ENCODE peak calls at places on chromosome 4, in eight cellular contexts. E is sigmoid colon, J is fibroblast of lung, I is suprapubic skin, Q is GM12878, Y is lung, Z is astrocyte, V is Peyer's patch. D is an unnamed sample. For H3K27me3 and H3K4me1, the result is how much of the 10 kb centered on the place peaks cover.

GRCh38 chr4:83503974-83504373 is 19.1 kb upstream of the ABRAXAS1 start:
- DNase-seq in E (no peak), J (no peak), I (no peak), Q (no peak), Y (no peak), Z (no peak), V (no peak), D (no peak)

GRCh38 chr4:67581913-67582312 is 23.4 kb downstream of the STAP1 start:
- DNase-seq in E (no peak), J (no peak), I (no peak), Q (no peak), Y (no peak), Z (no peak), V (no peak), D (no peak)

GRCh38 chr4:158913766-158914165 is 144.9 kb downstream of the FNIP2 start:
- DNase-seq in E (no peak), J (no peak), I (no peak), Q (no peak), Y (no peak), Z (no peak), V (no peak), D (no peak)

GRCh38 chr4:159146007-159146330 is 43.1 kb downstream of the RAPGEF2 start:
- DNase-seq in E (no peak), J (no peak), I (no peak), Q (no peak), Y (no peak), Z (no peak), V (no peak), D (no peak)

GRCh38 chr4:90542216-90542615 is 415.0 kb downstream of the CCSER1 start:
- DNase-seq in E (no peak), J (no peak), I (no peak), Q (no peak), Y (no peak), Z (no peak), V (no peak), D (no peak)

GRCh38 chr4:148215202-148215601 is 227.0 kb downstream of the NR3C2 start:
- DNase-seq in E (no peak), J (no peak), I (no peak), Q (no peak), Y (no peak), Z (no peak), V (no peak), D (peak)

GRCh38 chr4:114734581-114734980 is 136.0 kb downstream of the UGT8 start:
- DNase-seq in E (no peak), J (no peak), I (no peak), Q (no peak), Y (no peak), Z (peak), V (no peak), D (no peak)

GRCh38 chr4:154001187-154001586 is 212.3 kb upstream of the SFRP2 start:
- DNase-seq in E (no peak), J (no peak), I (no peak), Q (no peak), Y (no peak), Z (no peak), V (no peak), D (no peak)

GRCh38 chr4:39114436-39114835 is 52.4 kb downstream of the KLHL5 start:
- DNase-seq in E (no peak), J (peak), I (no peak), Q (no peak), Y (no peak), Z (no peak), V (no peak), D (no peak)

GRCh38 chr4:32560306-32560705 is 1840.1 kb downstream of the PCDH7 start:
- DNase-seq in E (no peak), J (peak), I (no peak), Q (no peak), Y (peak), Z (peak), V (no peak), D (peak)

GRCh38 chr4:165368114-165368513 is 10.7 kb upstream of the CPE start:
- DNase-seq in E (no peak), J (no peak), I (no peak), Q (no peak), Y (no peak), Z (no peak), V (no peak), D (no peak)

GRCh38 chr4:98261291-98262271 is at the start of gene RAP1GDS1:
- DNase-seq in E (peak), J (peak), I (peak), Q (no peak), Y (peak), Z (peak), V (peak), D (peak)

GRCh38 chr4:173488656-173489055 is 41.4 kb downstream of the HAND2 start:
- DNase-seq in E (no peak), J (peak), I (no peak), Q (no peak), Y (no peak), Z (no peak), V (no peak), D (no peak)

GRCh38 chr4:182973421-182974340 is 56.5 kb upstream of the DCTD start:
- DNase-seq in E (no peak), J (peak), I (no peak), Q (no peak), Y (no peak), Z (peak), V (no peak), D (no peak)

GRCh38 chr4:13483142-13484044 is 747 bp downstream of the RAB28 start:
- DNase-seq in E (peak), J (peak), I (no peak), Q (no peak), Y (peak), Z (peak), V (peak), D (peak)

GRCh38 chr4:162061214-162061613 is 102.6 kb downstream of the FSTL5 start:
- DNase-seq in E (no peak), J (no peak), I (no peak), Q (no peak), Y (no peak), Z (peak), V (no peak), D (no peak)

GRCh38 chr4:7936963-7937362 is 2.7 kb downstream of the AFAP1 start:
- DNase-seq in E (no peak), J (peak), I (no peak), Q (no peak), Y (no peak), Z (no peak), V (no peak), D (no peak)

GRCh38 chr4:91488946-91489345 is 814.8 kb upstream of the GRID2 start:
- DNase-seq in E (no peak), J (no peak), I (no peak), Q (no peak), Y (no peak), Z (peak), V (no peak), D (no peak)

GRCh38 chr4:94169803-94170372 is 37.8 kb upstream of the SMARCAD1 start:
- DNase-seq in E (no peak), J (no peak), I (no peak), Q (no peak), Y (no peak), Z (no peak), V (no peak), D (no peak)
- H3K27me3 ChIP-seq in E (under half), J (under half), I (under half), Q (under half), Y (under half), Z (under half), V (under half), D (under half)

GRCh38 chr4:184815046-184815877 is 10.5 kb downstream of the ACSL1 start:
- DNase-seq in E (peak), J (peak), I (peak), Q (peak), Y (peak), Z (peak), V (peak), D (peak)
- H3K4me3 ChIP-seq in E (no peak), J (no peak), I (peak), Q (peak), Y (no peak), Z (no peak), V (no peak), D (no peak)

GRCh38 chr4:36348403-36348938 is 67.1 kb downstream of the DTHD1 start:
- DNase-seq in E (no peak), J (no peak), I (no peak), Q (peak), Y (no peak), Z (no peak), V (no peak), D (no peak)

GRCh38 chr4:36351082-36351666 is 69.8 kb downstream of the DTHD1 start:
- DNase-seq in E (peak), J (peak), I (no peak), Q (peak), Y (peak), Z (peak), V (peak), D (peak)

GRCh38 chr4:36349904-36350554 is 68.6 kb downstream of the DTHD1 start:
- DNase-seq in E (no peak), J (no peak), I (no peak), Q (no peak), Y (peak), Z (no peak), V (no peak), D (no peak)
- H3K4me1 ChIP-seq in E (under half), J (under half), I (under half), Q (under half), Y (under half), Z (under half), V (under half), D (under half)

DNA sequence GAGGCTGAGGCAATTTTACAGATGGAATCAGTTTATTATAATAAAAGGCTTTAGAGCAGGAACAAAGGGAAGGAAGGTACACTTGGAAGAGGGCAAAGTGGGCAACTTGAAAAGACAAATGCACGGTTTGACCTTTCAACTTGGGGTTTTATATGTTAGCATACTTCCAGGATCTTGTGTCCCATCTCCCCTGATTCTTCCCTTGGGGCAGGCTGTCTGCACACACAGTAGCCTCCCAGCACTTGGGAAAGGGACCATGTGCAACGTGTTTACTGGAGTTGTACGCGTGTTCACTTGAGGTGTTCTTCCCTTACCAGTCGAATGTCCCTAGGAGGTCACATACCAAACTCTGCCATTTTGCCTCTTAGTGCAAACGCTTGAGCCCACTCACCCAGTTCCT is 7.3 kb downstream of the PPA2 start:
- DNase-seq in E (no peak), J (no peak), I (no peak), Q (no peak), Y (no peak), Z (no peak), V (no peak), D (no peak)
- H3K27me3 ChIP-seq in E (under half), J (under half), I (under half), Q (under half), Y (under half), Z (under half), V (under half), D (under half)

DNA sequence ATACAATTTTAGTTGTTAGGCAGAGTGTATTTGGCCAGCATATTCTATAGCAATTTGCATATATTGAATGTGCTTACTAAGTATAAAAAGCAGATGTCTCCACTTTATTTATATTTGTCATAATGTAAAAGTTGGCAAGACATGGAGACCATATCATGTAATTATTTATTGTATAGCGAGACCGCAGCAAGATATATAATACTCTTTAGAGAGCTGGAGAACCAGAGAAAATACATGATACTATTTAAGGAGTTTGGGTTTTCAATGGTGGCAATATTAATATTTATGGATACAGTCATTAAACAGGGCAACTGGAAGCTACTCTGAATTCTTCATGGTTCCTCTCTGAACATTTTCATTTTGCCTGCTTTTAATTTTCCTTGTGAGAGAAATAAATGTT is 35.0 kb downstream of the INTU start:
- DNase-seq in E (no peak), J (no peak), I (no peak), Q (no peak), Y (no peak), Z (no peak), V (no peak), D (no peak)
- H3K4me3 ChIP-seq in E (no peak), J (no peak), I (no peak), Q (no peak), Y (no peak), Z (no peak), V (no peak), D (no peak)

GRCh38 chr4:174873931-174874330 is 44.2 kb upstream of the ADAM29 start:
- DNase-seq in E (no peak), J (no peak), I (no peak), Q (peak), Y (no peak), Z (no peak), V (no peak), D (no peak)

GRCh38 chr4:174869334-174869733 is 40.3 kb upstream of the GLRA3 start:
- DNase-seq in E (no peak), J (no peak), I (no peak), Q (no peak), Y (no peak), Z (no peak), V (no peak), D (no peak)

GRCh38 chr4:174867893-174868292 is 38.8 kb upstream of the GLRA3 start:
- DNase-seq in E (no peak), J (no peak), I (no peak), Q (no peak), Y (no peak), Z (no peak), V (no peak), D (no peak)

GRCh38 chr4:174871407-174871806 is 42.4 kb upstream of the GLRA3 start:
- DNase-seq in E (no peak), J (no peak), I (no peak), Q (no peak), Y (no peak), Z (no peak), V (no peak), D (no peak)

GRCh38 chr4:174870311-174870710 is 41.3 kb upstream of the GLRA3 start:
- DNase-seq in E (no peak), J (no peak), I (no peak), Q (no peak), Y (no peak), Z (no peak), V (no peak), D (no peak)
- H3K4me1 ChIP-seq in E (under half), J (under half), I (under half), Q (under half), Y (under half), Z (under half), V (under half), D (under half)

DNA sequence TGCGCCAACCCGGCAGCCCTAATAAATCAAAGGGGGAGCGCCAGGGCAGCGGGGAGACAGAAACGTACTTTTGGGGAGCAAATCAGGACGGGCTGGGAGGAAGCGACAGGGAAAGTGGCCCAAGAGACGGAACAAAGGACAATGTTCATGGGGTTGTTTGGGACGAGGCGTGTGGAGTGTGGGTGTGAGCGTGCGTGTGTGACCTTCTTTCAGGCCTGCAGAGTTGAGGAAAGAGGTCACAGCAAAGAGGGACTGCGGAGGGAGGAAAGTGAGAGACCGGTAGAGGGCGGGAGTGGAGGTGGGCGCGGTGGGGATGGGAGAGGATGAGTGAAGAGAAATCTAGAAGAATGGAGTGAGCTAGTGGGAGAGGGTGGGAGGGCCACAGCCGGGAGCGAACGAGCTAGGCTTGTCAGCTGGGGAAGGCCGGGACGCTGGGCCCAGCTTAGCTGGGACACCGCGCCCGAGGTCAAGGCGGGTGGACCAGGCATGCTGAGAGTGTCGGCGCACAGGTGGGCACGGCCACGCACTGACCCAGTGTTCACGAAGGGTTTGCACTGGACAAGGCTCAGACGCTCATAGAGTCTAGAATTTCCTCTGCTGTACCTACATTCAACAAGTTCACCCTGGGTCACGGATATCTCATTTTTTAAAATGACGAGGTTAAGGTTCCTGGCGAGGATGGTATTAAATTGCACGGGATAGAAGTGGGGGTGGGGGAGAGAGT is 14.7 kb upstream of the PITX2 start:
- DNase-seq in E (no peak), J (no peak), I (no peak), Q (no peak), Y (no peak), Z (no peak), V (no peak), D (peak)
- H3K27me3 ChIP-seq in E (half or more), J (half or more), I (half or more), Q (under half), Y (under half), Z (half or more), V (under half), D (under half)

DNA sequence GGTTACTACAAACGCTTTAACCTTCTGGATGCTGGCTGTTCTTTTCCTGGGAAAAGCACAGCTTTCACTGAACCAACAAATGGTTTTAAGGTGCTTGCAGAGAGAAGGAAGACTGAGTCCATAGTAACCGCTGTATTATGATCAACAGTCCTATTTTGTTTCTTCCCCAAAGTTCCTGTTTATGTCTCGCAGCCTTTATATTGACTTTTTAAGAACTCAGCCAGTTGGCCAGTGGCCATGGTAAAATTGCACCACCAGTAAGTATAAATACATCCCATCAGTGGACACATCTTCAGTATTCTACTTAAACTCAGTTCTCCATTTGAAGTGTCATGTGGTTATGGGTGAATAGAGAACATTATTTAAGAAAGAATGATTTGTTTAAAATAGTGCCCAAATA is 286.9 kb downstream of the ARHGAP24 start:
- DNase-seq in E (peak), J (peak), I (no peak), Q (no peak), Y (no peak), Z (peak), V (peak), D (no peak)
- H3K4me3 ChIP-seq in E (no peak), J (no peak), I (no peak), Q (no peak), Y (no peak), Z (no peak), V (no peak), D (no peak)

GRCh38 chr4:77443941-77444340 is 161.7 kb upstream of the CXCL13 start:
- DNase-seq in E (no peak), J (peak), I (no peak), Q (no peak), Y (no peak), Z (peak), V (no peak), D (no peak)
- H3K4me1 ChIP-seq in E (under half), J (under half), I (under half), Q (under half), Y (under half), Z (under half), V (under half), D (under half)